ENCODE peak calls at places on chromosomes 6 and 20, in eight cellular contexts. U, Q, M, C, O, R, W and T are unnamed samples.

GRCh38 chr6:23175391-23175790 is 606.0 kb downstream of the HDGFL1 start:
- DNase-seq in U (no peak), Q (no peak), M (no peak), C (no peak), O (no peak), R (no peak), W (peak; percentile 60), T (no peak)

GRCh38 chr6:30749554-30750378 is 5.4 kb upstream of the IER3 start:
- DNase-seq in U (no peak), Q (no peak), M (no peak), C (no peak), O (no peak), R (no peak), W (peak; percentile 92), T (peak; percentile 96)

GRCh38 chr20:17735959-17736621 is 36.3 kb downstream of the BANF2 start:
- DNase-seq in U (no peak), Q (no peak), M (no peak), C (no peak), O (no peak), R (no peak), W (no peak), T (no peak)

GRCh38 chr6:1622220-1622841 is 12.6 kb downstream of the FOXC1 start:
- DNase-seq in U (no peak), Q (no peak), M (no peak), C (peak; percentile 34), O (no peak), R (no peak), W (no peak), T (no peak)

GRCh38 chr6:134379086-134379485 is 61.2 kb upstream of the SGK1 start:
- DNase-seq in U (no peak), Q (no peak), M (no peak), C (peak; percentile 36), O (no peak), R (no peak), W (peak; percentile 96), T (peak; percentile 87)

GRCh38 chr6:142304241-142304640 is 2.4 kb downstream of the ADGRG6 start:
- DNase-seq in U (no peak), Q (no peak), M (no peak), C (no peak), O (no peak), R (no peak), W (no peak), T (peak; percentile 38)

GRCh38 chr6:21219856-21220255 is 373.7 kb upstream of the SOX4 start:
- DNase-seq in U (no peak), Q (no peak), M (no peak), C (no peak), O (no peak), R (no peak), W (peak; percentile 12), T (no peak)

GRCh38 chr20:47749367-47749766 is 35.9 kb downstream of the SULF2 start:
- DNase-seq in U (no peak), Q (no peak), M (peak; percentile 77), C (no peak), O (no peak), R (no peak), W (peak; percentile 23), T (no peak)

GRCh38 chr20:9068232-9068781 is 580 bp upstream of the PLCB4 start:
- DNase-seq in U (peak; percentile 21), Q (no peak), M (no peak), C (no peak), O (no peak), R (peak; percentile 70), W (no peak), T (peak; percentile 69)

GRCh38 chr20:5621305-5621704 is 128.9 kb upstream of the SHLD1 start:
- DNase-seq in U (peak; percentile 49), Q (no peak), M (peak; percentile 87), C (no peak), O (no peak), R (peak; percentile 53), W (no peak), T (no peak)

GRCh38 chr6:20605581-20605980 is 71.3 kb downstream of the CDKAL1 start:
- DNase-seq in U (no peak), Q (no peak), M (no peak), C (no peak), O (no peak), R (no peak), W (peak; percentile 13), T (no peak)